ENCODE peak calls at places on chromosomes 5 and 9, in six cellular contexts. N is PC-3, V is MM.1S, B is HCT116, C is SK-N-SH, E is Karpas-422. O is an unnamed sample. For H3K9me2, the result is how much of the 10 kb centered on the place peaks cover.

GRCh38 chr9:132099184-132099583 is 19.5 kb upstream of the MED27 start:
- DNase-seq in N (no peak), V (no peak), B (no peak), C (peak), E (peak), O (no peak)

GRCh38 chr9:71716138-71716909 is 52.0 kb downstream of the CEMIP2 start:
- DNase-seq in N (peak), V (peak), B (no peak), C (peak), E (peak), O (peak)

GRCh38 chr9:6086006-6086655 is 70.7 kb upstream of the RANBP6 start:
- DNase-seq in N (no peak), V (no peak), B (no peak), C (no peak), E (peak), O (no peak)

GRCh38 chr5:154737667-154738320 is 17.4 kb upstream of the LARP1 start:
- DNase-seq in N (no peak), V (no peak), B (no peak), C (no peak), E (no peak), O (no peak)

GRCh38 chr9:131656356-131657030 is 83.4 kb downstream of the RAPGEF1 start:
- DNase-seq in N (no peak), V (peak), B (no peak), C (no peak), E (peak), O (no peak)

GRCh38 chr5:153965102-153965645 is 73.5 kb downstream of the FAM114A2 start:
- DNase-seq in N (peak), V (peak), B (peak), C (peak), E (peak), O (peak)

GRCh38 chr9:128552744-128553221 is 396 bp downstream of the SPTAN1 start:
- DNase-seq in N (peak), V (peak), B (no peak), C (peak), E (peak), O (peak)

GRCh38 chr9:7982907-7983306 is 183.3 kb upstream of the DMAC1 start:
- DNase-seq in N (no peak), V (no peak), B (no peak), C (no peak), E (no peak), O (no peak)

GRCh38 chr9:5263568-5264218 is 32.5 kb downstream of the INSL4 start:
- DNase-seq in N (peak), V (peak), B (peak), C (no peak), E (peak), O (peak)

GRCh38 chr9:127955294-127956015 is 17.8 kb upstream of the DPM2 start:
- DNase-seq in N (peak), V (peak), B (peak), C (peak), E (peak), O (peak)

GRCh38 chr5:58985311-58985710 is 402.4 kb downstream of the RAB3C start:
- DNase-seq in N (no peak), V (no peak), B (no peak), C (no peak), E (no peak), O (no peak)

GRCh38 chr5:168085321-168086040 is 206.0 kb upstream of the WWC1 start:
- DNase-seq in N (no peak), V (peak), B (no peak), C (peak), E (no peak), O (peak)

GRCh38 chr5:180589771-180590542 is 1.3 kb downstream of the SCGB3A1 start:
- DNase-seq in N (no peak), V (peak), B (no peak), C (peak), E (no peak), O (no peak)

GRCh38 chr9:109315889-109316640 is 4.8 kb downstream of the EPB41L4B start:
- DNase-seq in N (peak), V (no peak), B (peak), C (no peak), E (no peak), O (peak)

GRCh38 chr9:133496901-133497411 is 18.1 kb upstream of the SLC2A6 start:
- DNase-seq in N (no peak), V (no peak), B (no peak), C (no peak), E (no peak), O (no peak)

GRCh38 chr5:126531543-126532120 is 63.4 kb downstream of the ALDH7A1 start:
- DNase-seq in N (no peak), V (no peak), B (no peak), C (peak), E (no peak), O (peak)

GRCh38 chr5:107668154-107668932 is 2.4 kb downstream of the EFNA5 start:
- DNase-seq in N (no peak), V (no peak), B (no peak), C (no peak), E (no peak), O (no peak)

GRCh38 chr5:98934581-98934980 is 5.8 kb upstream of the CHD1 start:
- DNase-seq in N (peak), V (no peak), B (no peak), C (no peak), E (no peak), O (peak)

GRCh38 chr9:113597390-113598241 is 134.1 kb downstream of the RGS3 start:
- DNase-seq in N (no peak), V (no peak), B (no peak), C (no peak), E (no peak), O (no peak)

GRCh38 chr9:28779240-28779639 is 1206.0 kb upstream of the C9orf72 start:
- DNase-seq in N (peak), V (no peak), B (no peak), C (peak), E (no peak), O (no peak)

GRCh38 chr5:100900796-100901731 is 2.0 kb downstream of the ST8SIA4 start:
- DNase-seq in N (peak), V (peak), B (no peak), C (no peak), E (peak), O (peak)

GRCh38 chr9:129626944-129627297 is 958 bp downstream of the NTMT1 start:
- DNase-seq in N (peak), V (no peak), B (no peak), C (no peak), E (peak), O (peak)

GRCh38 chr9:108040783-108041182 is 551.2 kb upstream of the KLF4 start:
- DNase-seq in N (peak), V (no peak), B (no peak), C (no peak), E (no peak), O (peak)

GRCh38 chr9:91419222-91420191 is 4.1 kb downstream of the NFIL3 start:
- DNase-seq in N (peak), V (peak), B (peak), C (peak), E (no peak), O (peak)

GRCh38 chr5:136631176-136631575 is 265.8 kb upstream of the TRPC7 start:
- DNase-seq in N (peak), V (no peak), B (no peak), C (no peak), E (no peak), O (no peak)

GRCh38 chr9:131394464-131395026 is 659 bp downstream of the PRRC2B start:
- DNase-seq in N (no peak), V (peak), B (no peak), C (peak), E (peak), O (peak)

GRCh38 chr9:75892168-75892901 is 1.9 kb downstream of the PCSK5 start:
- DNase-seq in N (no peak), V (no peak), B (no peak), C (peak), E (no peak), O (peak)

GRCh38 chr5:172442592-172442991 is 11.7 kb downstream of the SH3PXD2B start:
- DNase-seq in N (no peak), V (no peak), B (no peak), C (no peak), E (no peak), O (peak)

GRCh38 chr5:91178461-91178860 is 204.7 kb downstream of the ARRDC3 start:
- DNase-seq in N (no peak), V (no peak), B (no peak), C (no peak), E (no peak), O (peak)

GRCh38 chr9:97740848-97741821 is 44.0 kb upstream of the XPA start:
- DNase-seq in N (no peak), V (no peak), B (no peak), C (peak), E (no peak), O (peak)

GRCh38 chr9:33138768-33139167 is 28.4 kb downstream of the B4GALT1 start:
- DNase-seq in N (no peak), V (no peak), B (no peak), C (no peak), E (no peak), O (no peak)

GRCh38 chr9:33136721-33137120 is 30.4 kb downstream of the B4GALT1 start:
- DNase-seq in N (no peak), V (no peak), B (no peak), C (no peak), E (no peak), O (no peak)

GRCh38 chr9:33135086-33135958 is 31.8 kb downstream of the B4GALT1 start:
- DNase-seq in N (no peak), V (no peak), B (no peak), C (no peak), E (no peak), O (no peak)

GRCh38 chr9:33137781-33138264 is 29.3 kb downstream of the B4GALT1 start:
- DNase-seq in N (no peak), V (no peak), B (no peak), C (no peak), E (no peak), O (no peak)

DNA sequence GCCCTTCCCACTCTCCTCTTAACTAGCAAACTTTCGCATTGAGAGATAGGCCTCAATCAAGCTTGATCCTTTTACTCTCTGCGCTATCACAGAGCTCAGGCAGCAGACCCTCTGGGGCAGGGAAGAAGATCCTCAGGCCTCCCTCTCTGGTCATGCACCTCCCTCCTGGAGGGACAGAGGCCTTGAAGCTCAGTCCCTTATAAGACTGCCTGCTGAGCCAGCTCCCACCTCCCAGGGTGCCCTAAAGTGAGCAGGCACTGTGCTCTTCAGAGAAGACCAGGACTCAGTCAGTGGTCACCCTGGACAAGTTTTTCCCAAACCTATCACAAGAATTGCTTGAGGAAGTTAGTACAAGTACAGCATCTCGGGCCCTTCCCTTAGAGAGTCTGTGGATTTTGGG is 29.9 kb downstream of the B4GALT1 start:
- DNase-seq in N (no peak), V (no peak), B (no peak), C (no peak), E (no peak), O (no peak)
- H3K9ac ChIP-seq in N (no peak), V (no peak), B (no peak), C (no peak), E (no peak), O (no peak)

GRCh38 chr9:89314955-89315354 is 3.3 kb upstream of the SECISBP2 start:
- DNase-seq in N (no peak), V (no peak), B (no peak), C (no peak), E (peak), O (no peak)
- H3K9me2 ChIP-seq in N (under half), V (under half), B (under half), C (under half), E (under half), O (under half)

GRCh38 chr5:78984020-78984610 is 995 bp downstream of the ARSB start:
- DNase-seq in N (peak), V (peak), B (no peak), C (peak), E (peak), O (peak)
- H3K9ac ChIP-seq in N (peak), V (peak), B (peak), C (peak), E (peak), O (peak)

DNA sequence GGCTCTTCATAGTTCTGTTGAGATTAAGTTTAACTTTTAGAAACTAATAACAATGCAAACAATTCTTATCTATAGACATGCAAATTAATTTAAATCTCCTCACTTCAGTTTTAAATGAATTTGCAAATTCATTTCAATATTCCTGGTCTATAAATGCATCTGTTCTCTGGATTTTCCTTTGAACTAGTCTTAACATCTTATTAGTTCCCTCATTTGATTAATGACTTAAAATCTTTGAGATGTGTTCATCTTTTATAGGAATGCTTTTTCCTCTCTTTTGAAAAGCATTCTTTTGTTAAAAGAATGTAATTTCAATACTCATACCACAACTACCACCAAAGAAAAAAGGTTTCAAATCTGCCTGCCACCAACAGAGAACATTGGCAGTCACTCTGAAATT is 169.4 kb downstream of the RASEF start:
- DNase-seq in N (no peak), V (no peak), B (no peak), C (no peak), E (no peak), O (no peak)
- H3K9me2 ChIP-seq in N (under half), V (under half), B (under half), C (under half), E (under half), O (under half)

O was measured in GM23248.